ENCODE peak calls at places on chromosomes 16 and 17, in four cellular contexts. One of them, this sample, is unnamed.
A peak's percentile ranks its signal among the peaks of the same experiment; 100 is the strongest.

GRCh38 chr17:76382803-76383644 is 1.4 kb upstream of the SPHK1 start:
- DNase-seq in foreskin fibroblast: peak; percentile 78
- DNase-seq in GM23338: peak; percentile 87
- DNase-seq in heart left ventricle: peak; percentile 71
- DNase-seq in this sample: no peak

GRCh38 chr17:45749831-45750335 is 34.2 kb upstream of the CRHR1 start:
- DNase-seq in foreskin fibroblast: no peak
- DNase-seq in GM23338: no peak
- DNase-seq in heart left ventricle: no peak
- DNase-seq in this sample: no peak

GRCh38 chr17:50347087-50347893 is 1.4 kb downstream of the XYLT2 start:
- DNase-seq in foreskin fibroblast: peak; percentile 22
- DNase-seq in GM23338: peak; percentile 75
- DNase-seq in heart left ventricle: no peak
- DNase-seq in this sample: no peak

GRCh38 chr17:41551370-41551769 is 20.5 kb downstream of the KRT9 start:
- DNase-seq in foreskin fibroblast: peak; percentile 40
- DNase-seq in GM23338: no peak
- DNase-seq in heart left ventricle: no peak
- DNase-seq in this sample: no peak

GRCh38 chr17:40526668-40527067 is 25.2 kb upstream of the TNS4 start:
- DNase-seq in foreskin fibroblast: peak; percentile 64
- DNase-seq in GM23338: no peak
- DNase-seq in heart left ventricle: peak; percentile 81
- DNase-seq in this sample: no peak

GRCh38 chr17:7997186-7997585 is 5.2 kb upstream of the GUCY2D start:
- DNase-seq in foreskin fibroblast: peak; percentile 65
- DNase-seq in GM23338: peak; percentile 90
- DNase-seq in heart left ventricle: peak; percentile 40
- DNase-seq in this sample: no peak

GRCh38 chr17:64016248-64016784 is 4.1 kb downstream of the ICAM2 start:
- DNase-seq in foreskin fibroblast: peak; percentile 43
- DNase-seq in GM23338: no peak
- DNase-seq in heart left ventricle: no peak
- DNase-seq in this sample: no peak

GRCh38 chr16:73848993-73849392 is 447.6 kb upstream of the PSMD7 start:
- DNase-seq in foreskin fibroblast: no peak
- DNase-seq in GM23338: no peak
- DNase-seq in heart left ventricle: no peak
- DNase-seq in this sample: no peak

GRCh38 chr16:6674071-6674470 is 658.6 kb upstream of the RBFOX1 start:
- DNase-seq in foreskin fibroblast: no peak
- DNase-seq in GM23338: no peak
- DNase-seq in heart left ventricle: no peak
- DNase-seq in this sample: no peak

GRCh38 chr17:50356418-50356817 is 10.5 kb downstream of the XYLT2 start:
- DNase-seq in foreskin fibroblast: no peak
- DNase-seq in GM23338: no peak
- DNase-seq in heart left ventricle: no peak
- DNase-seq in this sample: no peak

GRCh38 chr17:56679148-56679766 is 85.8 kb downstream of the NOG start:
- DNase-seq in foreskin fibroblast: peak; percentile 69
- DNase-seq in GM23338: peak; percentile 73
- DNase-seq in heart left ventricle: no peak
- DNase-seq in this sample: no peak
- TF ChIP-seq CTCF in foreskin fibroblast: peak; percentile 67
- TF ChIP-seq CTCF in GM23338: peak; percentile 58
- TF ChIP-seq CTCF in heart left ventricle: peak; percentile 41
- TF ChIP-seq CTCF in this sample: peak; percentile 85

DNA sequence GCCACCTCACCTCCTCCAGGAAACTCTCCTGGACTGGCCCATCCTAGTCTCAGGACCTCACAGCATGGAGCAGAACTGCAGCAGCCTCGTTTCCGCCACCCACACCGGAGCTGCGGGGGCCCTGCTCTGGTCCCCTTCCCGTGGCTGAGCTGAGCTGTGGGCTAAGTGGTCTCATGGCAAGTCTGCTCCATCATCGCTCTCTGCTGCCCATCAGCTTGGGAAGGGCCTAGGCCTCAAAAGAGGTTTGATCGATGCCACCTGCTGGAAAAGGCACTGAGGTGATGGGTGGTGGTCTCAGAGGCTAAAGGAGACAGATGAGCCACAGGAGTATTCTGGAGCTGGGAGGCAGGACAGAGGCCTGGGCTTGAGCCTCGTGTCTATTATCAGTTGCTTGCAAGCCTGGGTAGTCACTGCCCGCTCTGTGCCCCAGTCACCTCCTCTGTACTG is 1.8 kb downstream of the ITGAE start:
- DNase-seq in foreskin fibroblast: no peak
- DNase-seq in GM23338: no peak
- DNase-seq in heart left ventricle: no peak
- DNase-seq in this sample: no peak
- TF ChIP-seq CTCF in foreskin fibroblast: no peak
- TF ChIP-seq CTCF in GM23338: peak; percentile 54
- TF ChIP-seq CTCF in heart left ventricle: no peak
- TF ChIP-seq CTCF in this sample: no peak

GRCh38 chr16:69399361-69399760 is 13.6 kb upstream of the TERF2 start:
- DNase-seq in foreskin fibroblast: peak; percentile 87
- DNase-seq in GM23338: no peak
- DNase-seq in heart left ventricle: no peak
- DNase-seq in this sample: peak; percentile 2

GRCh38 chr16:69396187-69397061 is 10.6 kb upstream of the TERF2 start:
- DNase-seq in foreskin fibroblast: peak; percentile 94
- DNase-seq in GM23338: peak; percentile 93
- DNase-seq in heart left ventricle: no peak
- DNase-seq in this sample: peak; percentile 79

GRCh38 chr16:69395859-69396186 is 10.0 kb upstream of the TERF2 start:
- DNase-seq in foreskin fibroblast: no peak
- DNase-seq in GM23338: no peak
- DNase-seq in heart left ventricle: peak; percentile 33
- DNase-seq in this sample: no peak

GRCh38 chr16:69393898-69394849 is 8.4 kb upstream of the TERF2 start:
- DNase-seq in foreskin fibroblast: peak; percentile 28
- DNase-seq in GM23338: no peak
- DNase-seq in heart left ventricle: peak; percentile 38
- DNase-seq in this sample: no peak

DNA sequence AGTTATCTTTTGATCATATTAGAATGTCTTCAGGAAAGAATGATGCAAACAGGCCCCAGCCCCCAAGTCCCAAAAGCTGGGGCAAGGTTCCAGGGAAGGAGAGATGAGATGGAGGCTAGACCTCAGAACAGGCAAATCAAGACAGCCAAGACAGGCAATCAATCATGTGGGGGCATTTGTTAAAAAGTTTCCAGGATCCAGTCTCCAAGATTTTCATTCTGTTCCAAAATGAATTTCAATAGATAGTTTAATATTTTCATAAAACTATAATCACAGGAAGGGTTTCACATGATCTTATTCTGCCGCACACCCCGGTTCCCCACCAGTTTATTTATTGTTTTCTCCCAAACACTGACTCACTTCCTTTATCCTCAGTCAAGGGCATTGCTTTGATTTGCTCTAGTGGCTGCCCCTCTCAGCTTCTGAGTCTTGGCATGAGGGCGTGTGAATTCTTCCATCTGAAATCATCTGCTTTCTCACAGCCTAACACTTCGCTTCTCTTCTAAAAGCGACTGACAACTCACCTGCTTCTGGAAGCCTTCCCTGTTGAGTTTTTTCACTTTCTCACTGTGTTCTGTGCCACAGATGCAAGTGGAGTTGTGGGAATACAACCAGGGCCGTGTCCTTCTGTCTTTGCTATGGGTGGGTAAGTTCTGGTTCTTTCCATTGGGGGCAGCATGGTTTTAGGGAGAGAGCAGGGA is 12.2 kb upstream of the TERF2 start:
- DNase-seq in foreskin fibroblast: peak; percentile 88
- DNase-seq in GM23338: peak; percentile 83
- DNase-seq in heart left ventricle: peak; percentile 48
- DNase-seq in this sample: peak; percentile 34
- TF ChIP-seq CTCF in foreskin fibroblast: peak; percentile 75
- TF ChIP-seq CTCF in GM23338: peak; percentile 83
- TF ChIP-seq CTCF in heart left ventricle: peak; percentile 56
- TF ChIP-seq CTCF in this sample: peak; percentile 69

GRCh38 chr16:89491238-89491869 is 993 bp upstream of the ANKRD11 start:
- DNase-seq in foreskin fibroblast: peak; percentile 41
- DNase-seq in GM23338: peak; percentile 76
- DNase-seq in heart left ventricle: no peak
- DNase-seq in this sample: no peak
- TF ChIP-seq CTCF in foreskin fibroblast: peak; percentile 7
- TF ChIP-seq CTCF in GM23338: no peak
- TF ChIP-seq CTCF in heart left ventricle: no peak
- TF ChIP-seq CTCF in this sample: peak; percentile 60

GRCh38 chr16:2486645-2487516 is 12.0 kb downstream of the TBC1D24 start:
- DNase-seq in foreskin fibroblast: peak; percentile 68
- DNase-seq in GM23338: no peak
- DNase-seq in heart left ventricle: peak; percentile 65
- DNase-seq in this sample: no peak
- TF ChIP-seq CTCF in foreskin fibroblast: no peak
- TF ChIP-seq CTCF in GM23338: peak; percentile 32
- TF ChIP-seq CTCF in heart left ventricle: no peak
- TF ChIP-seq CTCF in this sample: no peak

GRCh38 chr16:67407176-67407787 is 9.0 kb downstream of the ZDHHC1 start:
- DNase-seq in foreskin fibroblast: peak; percentile 77
- DNase-seq in GM23338: no peak
- DNase-seq in heart left ventricle: no peak
- DNase-seq in this sample: no peak

GRCh38 chr16:67406628-67407027 is 9.6 kb downstream of the ZDHHC1 start:
- DNase-seq in foreskin fibroblast: peak; percentile 95
- DNase-seq in GM23338: no peak
- DNase-seq in heart left ventricle: peak; percentile 45
- DNase-seq in this sample: no peak

GRCh38 chr16:67406111-67406593 is 10.1 kb downstream of the ZDHHC1 start:
- DNase-seq in foreskin fibroblast: peak; percentile 72
- DNase-seq in GM23338: no peak
- DNase-seq in heart left ventricle: peak; percentile 44
- DNase-seq in this sample: no peak

GRCh38 chr16:67409631-67410030 is 6.6 kb downstream of the ZDHHC1 start:
- DNase-seq in foreskin fibroblast: no peak
- DNase-seq in GM23338: no peak
- DNase-seq in heart left ventricle: no peak
- DNase-seq in this sample: no peak

DNA sequence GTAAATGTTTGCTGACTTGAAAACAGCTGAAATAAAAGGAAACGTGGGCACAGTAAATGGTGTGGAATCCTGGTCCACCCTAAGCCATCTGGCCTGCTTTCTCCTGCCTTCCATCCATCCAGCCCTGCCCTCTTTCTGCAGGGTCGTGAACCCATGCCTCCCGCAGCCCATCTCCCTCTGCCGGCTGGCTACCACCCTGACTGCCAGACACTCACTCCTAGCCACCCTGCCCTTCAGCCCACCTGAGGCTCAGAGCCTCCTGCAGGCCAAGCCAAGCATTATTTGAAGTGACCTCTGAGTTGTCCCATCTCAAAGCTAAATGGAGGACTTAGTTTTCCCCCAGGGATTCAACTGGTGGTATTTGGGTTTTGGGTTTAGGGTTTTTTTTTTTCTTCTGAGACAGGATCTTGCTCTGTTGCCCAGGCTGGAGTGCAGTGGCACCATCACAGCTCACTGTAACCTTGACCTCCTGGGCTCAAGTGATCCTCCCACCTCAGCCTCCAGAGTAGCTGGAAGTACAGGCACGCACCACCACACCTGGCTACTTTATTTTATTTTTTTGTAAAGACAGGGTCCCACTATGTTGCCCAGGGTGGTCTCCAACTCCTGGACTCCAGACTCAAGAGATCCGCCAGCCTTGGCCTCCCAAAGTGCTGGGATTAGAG is 8.4 kb downstream of the ZDHHC1 start:
- DNase-seq in foreskin fibroblast: no peak
- DNase-seq in GM23338: no peak
- DNase-seq in heart left ventricle: no peak
- DNase-seq in this sample: no peak
- TF ChIP-seq CTCF in foreskin fibroblast: peak; percentile 4
- TF ChIP-seq CTCF in GM23338: peak; percentile 46
- TF ChIP-seq CTCF in heart left ventricle: no peak
- TF ChIP-seq CTCF in this sample: no peak

DNA sequence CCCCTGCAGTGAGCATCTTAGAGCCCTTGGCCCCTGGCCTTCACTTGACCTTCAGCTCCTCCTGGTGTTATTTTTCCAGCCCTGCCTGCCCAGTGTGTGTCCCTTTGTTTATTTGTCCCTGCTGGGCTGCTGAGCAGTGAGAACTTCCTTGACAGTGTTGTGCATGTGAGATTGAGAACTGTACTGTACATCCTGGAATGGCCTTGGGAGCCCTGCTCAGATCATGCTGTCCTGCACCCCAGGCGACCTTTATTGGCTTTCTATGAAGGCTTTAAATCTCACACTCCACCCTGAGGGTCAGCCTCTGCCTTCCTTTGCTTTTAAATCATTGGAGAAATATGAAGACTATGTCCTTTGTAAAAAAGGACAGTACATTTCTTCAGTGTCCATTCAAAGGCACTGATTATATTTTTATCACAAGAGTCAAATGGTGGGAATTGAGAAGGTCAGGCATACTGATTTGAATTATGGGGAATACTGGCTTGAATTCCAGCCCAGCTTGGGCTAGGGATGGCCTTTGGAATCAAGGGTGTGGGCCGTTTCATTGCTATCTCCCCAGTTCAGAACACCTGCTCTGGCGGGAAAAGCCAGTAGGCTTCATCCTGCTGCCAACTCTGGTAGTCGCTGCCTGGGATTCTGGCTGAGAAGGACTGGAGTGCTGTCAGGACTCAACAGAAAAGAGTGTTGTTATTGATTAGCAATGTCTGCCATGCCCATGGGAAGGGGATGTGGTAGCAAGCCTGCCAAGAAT is 161.0 kb downstream of the SNX29 start:
- DNase-seq in foreskin fibroblast: no peak
- DNase-seq in GM23338: no peak
- DNase-seq in heart left ventricle: no peak
- DNase-seq in this sample: no peak
- TF ChIP-seq CTCF in foreskin fibroblast: no peak
- TF ChIP-seq CTCF in GM23338: no peak
- TF ChIP-seq CTCF in heart left ventricle: no peak
- TF ChIP-seq CTCF in this sample: no peak

GRCh38 chr16:58516768-58517107 is 1.4 kb downstream of the SETD6 start:
- DNase-seq in foreskin fibroblast: no peak
- DNase-seq in GM23338: no peak
- DNase-seq in heart left ventricle: no peak
- DNase-seq in this sample: no peak

GRCh38 chr16:58518083-58518979 is 3.0 kb downstream of the SETD6 start:
- DNase-seq in foreskin fibroblast: no peak
- DNase-seq in GM23338: no peak
- DNase-seq in heart left ventricle: no peak
- DNase-seq in this sample: no peak

GRCh38 chr16:58515871-58516767 is 802 bp downstream of the SETD6 start:
- DNase-seq in foreskin fibroblast: peak; percentile 38
- DNase-seq in GM23338: peak; percentile 70
- DNase-seq in heart left ventricle: peak; percentile 53
- DNase-seq in this sample: no peak

GRCh38 chr16:58513874-58514273 is 1.4 kb upstream of the SETD6 start:
- DNase-seq in foreskin fibroblast: peak; percentile 28
- DNase-seq in GM23338: no peak
- DNase-seq in heart left ventricle: no peak
- DNase-seq in this sample: no peak

GRCh38 chr16:58515125-58515870 is at the start of gene SETD6:
- DNase-seq in foreskin fibroblast: peak; percentile 95
- DNase-seq in GM23338: peak; percentile 94
- DNase-seq in heart left ventricle: peak; percentile 90
- DNase-seq in this sample: peak; percentile 93
- TF ChIP-seq CTCF in foreskin fibroblast: no peak
- TF ChIP-seq CTCF in GM23338: no peak
- TF ChIP-seq CTCF in heart left ventricle: no peak
- TF ChIP-seq CTCF in this sample: peak; percentile 62

GRCh38 chr16:55252577-55252976 is 71.4 kb upstream of the IRX6 start:
- DNase-seq in foreskin fibroblast: no peak
- DNase-seq in GM23338: no peak
- DNase-seq in heart left ventricle: no peak
- DNase-seq in this sample: no peak
- TF ChIP-seq CTCF in foreskin fibroblast: no peak
- TF ChIP-seq CTCF in GM23338: no peak
- TF ChIP-seq CTCF in heart left ventricle: no peak
- TF ChIP-seq CTCF in this sample: peak; percentile 40